ENCODE peak calls at places on chromosomes 3 and 15, in six cellular contexts. I, M, Z, X, S and G are unnamed samples.

GRCh38 chr3:159150176-159150575 is 348.3 kb downstream of the MFSD1 start:
- DNase-seq in I (no peak), Z (no peak), X (no peak), S (no peak), M (no peak), G (no peak)

GRCh38 chr3:52537726-52538421 is 1.5 kb downstream of the UQCC5 start:
- DNase-seq in I (no peak), M (no peak), X (no peak), Z (no peak), S (no peak), G (no peak)

GRCh38 chr3:66394261-66395249 is 106.3 kb downstream of the LRIG1 start:
- DNase-seq in X (no peak), S (no peak), M (no peak), I (peak; percentile 43), Z (no peak), G (no peak)

GRCh38 chr3:153552887-153553604 is 391.0 kb downstream of the RAP2B start:
- DNase-seq in Z (no peak), X (no peak), M (no peak), S (no peak), I (no peak), G (no peak)

GRCh38 chr3:44886561-44886960 is 12.2 kb downstream of the TGM4 start:
- DNase-seq in Z (no peak), S (no peak), M (no peak), X (peak; percentile 99), I (no peak), G (peak; percentile 99)

GRCh38 chr15:52193321-52193720 is 2.1 kb upstream of the GNB5 start:
- DNase-seq in S (no peak), M (no peak), X (no peak), Z (no peak), I (no peak), G (no peak)

GRCh38 chr15:61169904-61170695 is 59.0 kb downstream of the RORA start:
- DNase-seq in M (no peak), Z (no peak), I (no peak), S (no peak), X (no peak), G (no peak)

GRCh38 chr3:60839242-60839641 is 412.0 kb downstream of the FHIT start:
- DNase-seq in I (no peak), X (peak; percentile 15), Z (no peak), S (no peak), M (no peak), G (peak; percentile 9)

GRCh38 chr15:62816342-62817059 is 226.0 kb upstream of the TPM1 start:
- DNase-seq in S (no peak), Z (no peak), M (no peak), I (no peak), X (no peak), G (no peak)

GRCh38 chr3:38119802-38120689 is 16.9 kb downstream of the ACAA1 start:
- DNase-seq in I (peak; percentile 35), Z (peak; percentile 10), M (peak; percentile 25), X (no peak), S (peak; percentile 54), G (no peak)

GRCh38 chr15:99997112-99997651 is 263.9 kb upstream of the LYSMD4 start:
- DNase-seq in S (peak; percentile 55), X (no peak), Z (no peak), I (no peak), M (no peak), G (no peak)

GRCh38 chr3:174147798-174148197 is 711.3 kb upstream of the NAALADL2 start:
- DNase-seq in S (no peak), M (no peak), Z (no peak), X (no peak), I (no peak), G (no peak)

GRCh38 chr3:114829786-114830185 is 317.3 kb downstream of the ZBTB20 start:
- DNase-seq in M (no peak), Z (no peak), S (no peak), X (no peak), I (no peak), G (no peak)

GRCh38 chr3:115852278-115852677 is 229.0 kb downstream of the GAP43 start:
- DNase-seq in S (no peak), I (no peak), Z (peak; percentile 14), X (no peak), M (no peak), G (no peak)

GRCh38 chr3:95154775-95155174 is 1091.9 kb downstream of the NSUN3 start:
- DNase-seq in M (no peak), X (peak; percentile 98), I (no peak), Z (no peak), S (no peak), G (peak; percentile 94)

GRCh38 chr3:183195266-183195665 is 32.7 kb upstream of the LAMP3 start:
- DNase-seq in S (no peak), Z (no peak), X (no peak), M (no peak), I (no peak), G (no peak)

GRCh38 chr3:116260491-116260890 is 184.8 kb downstream of the LSAMP start:
- DNase-seq in X (no peak), Z (no peak), I (no peak), S (no peak), M (no peak), G (no peak)

GRCh38 chr3:186626254-186626847 is 13.5 kb downstream of the AHSG start:
- DNase-seq in M (no peak), S (no peak), Z (no peak), X (no peak), I (no peak), G (no peak)

GRCh38 chr3:10224794-10225660 is 23.2 kb upstream of the TATDN2 start:
- DNase-seq in X (peak; percentile 92), M (peak; percentile 69), I (peak; percentile 93), S (peak; percentile 86), Z (peak; percentile 84), G (peak; percentile 61)

GRCh38 chr3:43389388-43390254 is 103.3 kb downstream of the SNRK start:
- DNase-seq in S (no peak), X (peak; percentile 97), I (peak; percentile 83), M (peak; percentile 70), Z (peak; percentile 76), G (peak; percentile 96)

GRCh38 chr3:1082024-1082633 is 10.7 kb upstream of the CNTN6 start:
- DNase-seq in M (no peak), Z (peak; percentile 49), X (peak; percentile 38), S (peak; percentile 61), I (peak; percentile 72), G (peak; percentile 32)

GRCh38 chr3:24494616-24495333 is at the start of gene THRB:
- DNase-seq in M (peak; percentile 77), Z (peak; percentile 79), S (peak; percentile 91), I (peak; percentile 77), X (peak; percentile 72), G (peak; percentile 46)

GRCh38 chr15:51876169-51876568 is 46.7 kb downstream of the TMOD3 start:
- DNase-seq in S (no peak), I (no peak), X (peak; percentile 12), Z (no peak), M (no peak), G (peak; percentile 54)

GRCh38 chr3:158672293-158673176 is at the start of gene LXN:
- DNase-seq in I (peak; percentile 95), Z (peak; percentile 89), S (peak; percentile 90), M (peak; percentile 93), X (peak; percentile 91), G (peak; percentile 84)

GRCh38 chr15:66400351-66400774 is 13.7 kb downstream of the MAP2K1 start:
- DNase-seq in M (no peak), S (no peak), Z (no peak), X (peak; percentile 50), I (no peak), G (peak; percentile 28)

GRCh38 chr15:59549826-59550225 is 61.8 kb upstream of the GCNT3 start:
- DNase-seq in M (no peak), X (no peak), S (no peak), Z (no peak), I (no peak), G (no peak)

GRCh38 chr15:67105065-67105951 is 39.9 kb downstream of the SMAD3 start:
- DNase-seq in Z (peak; percentile 82), M (no peak), I (peak; percentile 81), S (peak; percentile 84), X (peak; percentile 96), G (peak; percentile 98)

DNA sequence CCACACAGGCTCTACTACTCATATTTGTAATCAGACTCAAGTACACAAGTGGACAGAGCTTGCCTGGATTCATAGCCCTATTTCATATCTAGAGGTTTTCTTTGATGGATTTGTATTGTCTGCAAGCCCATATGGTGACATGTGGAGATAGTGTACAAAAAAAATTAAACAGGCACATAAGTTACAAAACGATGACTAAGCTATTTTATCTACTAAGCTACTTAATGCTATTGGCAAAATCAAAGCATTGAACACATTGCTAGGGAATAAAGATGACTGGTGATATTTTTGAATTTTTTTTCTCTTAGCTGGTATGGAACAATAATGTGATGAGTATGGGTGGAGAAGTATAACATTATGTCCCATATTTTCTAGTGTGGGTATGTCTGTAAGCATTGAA is 1286.5 kb upstream of the ALCAM start:
- DNase-seq in S (no peak), M (no peak), Z (no peak), X (no peak), I (no peak), G (no peak)
- H3K4me3 ChIP-seq in S (no peak overlapping the region), M (no peak overlapping the region), Z (no peak overlapping the region), X (no peak overlapping the region), I (no peak overlapping the region), G (no peak overlapping the region)

GRCh38 chr15:70447927-70448698 is 315.2 kb downstream of the UACA start:
- DNase-seq in M (peak; percentile 54), Z (no peak), X (no peak), S (peak; percentile 63), I (peak; percentile 68), G (no peak)
- H3K27me3 ChIP-seq in M (no peaks in the 10 kb centered on the region), Z (no peaks in the 10 kb centered on the region), X (peaks cover 15% of the 10 kb centered on the region), S (peaks cover 28% of the 10 kb centered on the region), I (no peaks in the 10 kb centered on the region), G (peaks cover 30% of the 10 kb centered on the region)

DNA sequence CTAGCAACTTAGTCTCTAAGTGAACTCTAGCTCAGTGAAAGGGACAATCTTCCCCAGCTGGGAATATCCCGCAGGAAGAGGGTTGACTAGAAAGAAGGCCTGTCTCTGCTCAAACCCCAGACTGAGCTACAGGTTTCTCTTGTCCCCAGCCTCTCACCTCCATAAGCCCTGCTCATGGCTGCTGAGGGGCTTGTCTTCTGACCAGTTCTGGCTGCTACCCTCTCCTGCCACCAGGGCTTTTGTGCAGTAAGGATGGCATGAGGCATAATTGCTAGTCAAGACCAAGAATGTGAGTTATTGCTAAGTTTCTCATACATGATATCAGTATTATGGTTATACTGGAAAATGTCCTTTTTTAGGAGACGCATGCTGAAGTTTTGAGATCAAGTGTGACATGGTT is 21.3 kb downstream of the WDR53 start:
- DNase-seq in S (no peak), I (no peak), M (no peak), X (no peak), Z (no peak), G (no peak)
- TF ChIP-seq CTCF in S (no peak), I (no peak), M (no peak), X (no peak), Z (no peak), G (no peak)

DNA sequence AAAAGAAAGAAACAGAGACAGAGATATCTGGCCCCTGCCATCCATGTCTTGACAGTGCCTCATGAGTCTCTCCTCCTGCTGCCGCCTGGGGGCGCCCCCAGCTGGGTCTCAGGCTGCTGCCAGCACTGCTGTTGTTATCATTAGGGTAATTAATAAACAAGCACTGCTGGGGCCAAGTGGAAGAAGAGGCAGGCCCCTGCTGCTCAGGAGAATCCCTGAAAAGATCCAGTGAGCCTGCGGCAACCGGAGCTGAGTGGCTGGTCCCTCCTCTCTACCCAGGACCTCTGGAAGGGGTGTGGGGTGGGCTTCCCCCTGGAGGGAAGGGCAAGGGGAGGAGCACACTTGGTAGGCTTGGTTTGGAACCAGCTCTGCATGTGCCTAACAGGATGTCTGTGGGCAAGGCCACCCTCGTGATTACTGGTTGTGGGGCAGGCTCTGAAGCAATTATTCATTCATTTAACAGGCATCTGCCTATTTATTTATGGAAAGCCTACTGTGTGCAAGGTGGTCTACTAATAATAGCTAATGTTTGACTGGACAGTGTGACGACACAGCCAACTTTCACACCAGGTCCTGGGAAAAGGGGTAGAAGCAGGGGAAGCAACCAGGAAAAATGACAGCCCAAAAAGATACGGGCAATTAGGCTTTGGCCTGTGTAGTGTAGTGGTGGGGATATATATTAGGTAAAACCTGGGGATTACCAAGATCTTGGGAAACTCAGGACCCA is 1.2 kb upstream of the TYRO3 start:
- DNase-seq in I (peak; percentile 84), Z (peak; percentile 70), M (peak; percentile 63), S (no peak), X (peak; percentile 69), G (peak; percentile 51)
- H3K4me3 ChIP-seq in I (no peak overlapping the region), Z (no peak overlapping the region), M (no peak overlapping the region), S (peak overlapping the region; percentile 61), X (peak overlapping the region; percentile 76), G (no peak overlapping the region)